ENCODE peak calls at places on chromosomes 5 and 9, in four cellular contexts. G, T, U and K are unnamed samples.
A peak's percentile ranks its signal among the peaks of the same experiment; 100 is the strongest.

GRCh38 chr5:52148679-52149078 is 639.0 kb upstream of the ITGA1 start:
- DNase-seq in G (no peak), T (no peak), U (no peak), K (no peak)

GRCh38 chr5:78811121-78811832 is 162.7 kb upstream of the LHFPL2 start:
- DNase-seq in G (no peak), T (no peak), U (no peak), K (no peak)

GRCh38 chr9:545480-545879 is 296.0 kb upstream of the DMRT1 start:
- DNase-seq in G (no peak), T (no peak), U (no peak), K (no peak)

GRCh38 chr5:124651663-124652513 is 94.6 kb downstream of the ZNF608 start:
- DNase-seq in G (no peak), T (peak; percentile 70), U (peak; percentile 52), K (peak; percentile 93)

GRCh38 chr5:60811105-60811504 is 33.0 kb downstream of the ELOVL7 start:
- DNase-seq in G (no peak), T (no peak), U (no peak), K (no peak)

GRCh38 chr5:54902817-54903473 is 82.4 kb downstream of the ESM1 start:
- DNase-seq in G (peak; percentile 41), T (no peak), U (peak; percentile 78), K (no peak)

GRCh38 chr9:105912868-105913516 is 218.7 kb downstream of the TMEM38B start:
- DNase-seq in G (no peak), T (peak; percentile 91), U (no peak), K (peak; percentile 64)

GRCh38 chr9:93183663-93184438 is at the start of gene WNK2:
- DNase-seq in G (no peak), T (peak; percentile 63), U (peak; percentile 9), K (peak; percentile 86)

GRCh38 chr5:66989286-66989685 is 207.3 kb downstream of the CD180 start:
- DNase-seq in G (peak; percentile 51), T (no peak), U (no peak), K (peak; percentile 60)

GRCh38 chr5:165877475-165877874 is 2372.1 kb downstream of the MAT2B start:
- DNase-seq in G (no peak), T (no peak), U (no peak), K (no peak)

GRCh38 chr5:36957953-36958559 is 81.5 kb downstream of the NIPBL start:
- DNase-seq in G (peak; percentile 21), T (no peak), U (no peak), K (no peak)

GRCh38 chr9:124292696-124293593 is 35.2 kb downstream of the NEK6 start:
- DNase-seq in G (no peak), T (no peak), U (no peak), K (no peak)

GRCh38 chr9:20781086-20781485 is 97.0 kb downstream of the FOCAD start:
- DNase-seq in G (peak; percentile 11), T (no peak), U (no peak), K (no peak)

DNA sequence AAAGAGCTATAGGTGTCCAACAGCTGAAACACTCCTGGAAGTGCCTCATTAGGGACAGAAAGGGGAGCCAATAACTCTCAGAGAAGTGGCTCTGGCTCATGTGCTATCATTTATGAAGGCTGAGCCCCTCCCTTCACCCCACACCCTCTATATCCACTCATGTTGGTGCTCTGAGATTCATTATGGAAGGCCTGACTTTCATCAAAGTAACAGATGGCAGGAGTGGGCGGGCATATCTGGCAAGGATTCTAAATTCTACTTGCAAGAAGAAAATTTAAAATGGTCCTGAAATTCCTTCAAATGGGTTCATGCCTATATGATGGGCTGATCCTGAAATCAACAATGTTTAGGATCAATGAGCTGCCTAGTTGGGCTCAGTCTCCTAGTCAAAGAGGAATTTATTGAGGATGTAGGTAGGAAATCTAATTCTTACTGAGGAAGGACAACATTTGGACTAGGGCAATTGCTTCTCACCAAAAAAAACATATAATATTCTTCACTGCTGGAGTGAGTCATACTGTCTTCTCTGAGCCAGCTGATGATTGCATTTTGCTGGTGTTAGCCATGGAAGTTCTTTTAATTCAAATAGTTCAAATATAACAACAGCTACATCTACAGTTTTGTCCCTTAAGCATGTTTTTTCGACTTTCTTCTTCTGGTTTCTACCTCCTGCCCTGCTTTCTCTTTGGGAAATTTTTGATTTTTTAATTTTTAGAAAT is 23.5 kb downstream of the NMRK1 start:
- DNase-seq in G (peak; percentile 72), T (peak; percentile 2), U (peak; percentile 58), K (no peak)
- H3K4me1 ChIP-seq in G (peaks cover 5% of the 10 kb centered on the region), T (no peaks in the 10 kb centered on the region), U (peaks cover 7% of the 10 kb centered on the region), K (peaks cover 1% of the 10 kb centered on the region)

DNA sequence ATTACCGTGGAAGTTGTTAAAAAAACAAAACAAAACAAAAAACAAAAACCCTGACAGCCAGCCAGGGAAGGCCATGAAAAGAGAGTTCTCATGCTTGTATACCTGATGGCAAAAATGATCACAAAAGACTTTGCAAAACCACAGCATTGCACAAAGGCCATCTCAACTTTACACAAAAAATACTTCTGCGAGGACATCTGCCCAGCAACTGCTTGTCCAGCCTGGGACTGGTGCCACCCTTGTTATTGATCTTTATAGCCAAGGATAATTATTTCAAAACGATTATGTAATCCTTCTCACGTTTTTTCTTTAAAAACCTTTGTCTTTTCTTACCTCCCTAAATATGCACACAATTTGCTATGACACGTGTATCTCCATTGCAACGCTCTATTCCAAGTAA is 42.2 kb upstream of the SLC28A3 start:
- DNase-seq in G (no peak), T (no peak), U (no peak), K (no peak)
- H3K9ac ChIP-seq in G (no peak overlapping the region), T (no peak overlapping the region), U (no peak overlapping the region), K (no peak overlapping the region)

DNA sequence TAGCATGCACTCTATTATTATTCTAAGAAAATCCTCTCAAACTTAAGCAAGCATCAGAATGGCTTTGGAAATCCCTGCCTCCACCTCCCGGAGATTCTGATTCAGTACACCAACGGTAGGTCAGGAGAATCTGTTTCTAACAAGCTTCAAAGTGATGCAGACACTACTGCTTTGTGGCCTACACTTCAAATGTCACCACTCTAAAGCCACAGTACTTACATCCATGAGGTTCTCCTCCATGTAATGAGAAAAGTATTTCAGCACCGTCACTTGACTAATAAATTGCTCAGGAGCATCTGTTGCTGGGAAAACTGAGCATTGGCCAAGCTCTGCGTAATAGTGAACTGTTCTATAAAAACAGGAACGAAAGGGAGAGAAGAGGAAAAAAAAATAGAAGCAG is 4.8 kb downstream of the PLK2 start:
- DNase-seq in G (peak; percentile 55), T (no peak), U (no peak), K (no peak)
- TF ChIP-seq CTCF in G (no peak), T (no peak), U (no peak), K (no peak)

GRCh38 chr9:112080831-112081542 is 94.1 kb downstream of the SUSD1 start:
- DNase-seq in G (no peak), T (no peak), U (no peak), K (no peak)
- H3K4me1 ChIP-seq in G (peaks cover 2% of the 10 kb centered on the region), T (peaks cover 6% of the 10 kb centered on the region), U (no peaks in the 10 kb centered on the region), K (no peaks in the 10 kb centered on the region)

GRCh38 chr9:85740821-85741111 is 988 bp downstream of the AGTPBP1 start:
- DNase-seq in G (peak; percentile 7), T (no peak), U (peak; percentile 34), K (no peak)
- H3K9ac ChIP-seq in G (peak overlapping the region; percentile 69), T (peak overlapping the region; percentile 58), U (peak overlapping the region; percentile 75), K (peak overlapping the region; percentile 62)

GRCh38 chr5:136780518-136780917 is 415.2 kb upstream of the TRPC7 start:
- DNase-seq in G (no peak), T (peak; percentile 9), U (no peak), K (no peak)
- TF ChIP-seq CTCF in G (no peak), T (peak; percentile 25), U (no peak), K (peak; percentile 47)